ENCODE peak calls at places on chromosomes 16 and 17, in nine cellular contexts. One of them, this sample, is unnamed.

GRCh38 chr16:66959645-66960177 is 1.4 kb upstream of the CES3 start:
- DNase-seq in left ventricle myocardium inferior: peak
- DNase-seq in cardiac muscle cell: no peak
- DNase-seq in upper lobe of right lung: no peak
- DNase-seq in pancreas: no peak
- DNase-seq in A549: no peak
- DNase-seq in fibroblast of lung: no peak
- DNase-seq in endothelial cell of umbilical vein: no peak
- DNase-seq in uterus: no peak
- DNase-seq in this sample: no peak

GRCh38 chr17:27980035-27980434 is 62.4 kb upstream of the NLK start:
- DNase-seq in fibroblast of lung: no peak
- DNase-seq in cardiac muscle cell: no peak
- DNase-seq in left ventricle myocardium inferior: no peak
- DNase-seq in upper lobe of right lung: no peak
- DNase-seq in pancreas: no peak
- DNase-seq in A549: peak
- DNase-seq in endothelial cell of umbilical vein: peak
- DNase-seq in uterus: peak
- DNase-seq in this sample: no peak

GRCh38 chr17:42456223-42457106 is 2.2 kb upstream of the ATP6V0A1 start:
- DNase-seq in cardiac muscle cell: no peak
- DNase-seq in endothelial cell of umbilical vein: peak
- DNase-seq in fibroblast of lung: peak
- DNase-seq in uterus: no peak
- DNase-seq in A549: peak
- DNase-seq in pancreas: no peak
- DNase-seq in left ventricle myocardium inferior: no peak
- DNase-seq in upper lobe of right lung: no peak
- DNase-seq in this sample: no peak

GRCh38 chr16:12754824-12755543 is 48.7 kb downstream of the CPPED1 start:
- DNase-seq in upper lobe of right lung: no peak
- DNase-seq in uterus: no peak
- DNase-seq in A549: no peak
- DNase-seq in fibroblast of lung: no peak
- DNase-seq in cardiac muscle cell: no peak
- DNase-seq in pancreas: no peak
- DNase-seq in endothelial cell of umbilical vein: no peak
- DNase-seq in left ventricle myocardium inferior: no peak
- DNase-seq in this sample: no peak

GRCh38 chr16:72898216-72898825 is 149.6 kb downstream of the ZFHX3 start:
- DNase-seq in fibroblast of lung: no peak
- DNase-seq in endothelial cell of umbilical vein: peak
- DNase-seq in left ventricle myocardium inferior: no peak
- DNase-seq in pancreas: no peak
- DNase-seq in upper lobe of right lung: no peak
- DNase-seq in A549: no peak
- DNase-seq in uterus: no peak
- DNase-seq in cardiac muscle cell: no peak
- DNase-seq in this sample: no peak

GRCh38 chr16:78756189-78756661 is 656.8 kb downstream of the WWOX start:
- DNase-seq in uterus: no peak
- DNase-seq in A549: no peak
- DNase-seq in pancreas: no peak
- DNase-seq in upper lobe of right lung: no peak
- DNase-seq in endothelial cell of umbilical vein: no peak
- DNase-seq in left ventricle myocardium inferior: no peak
- DNase-seq in cardiac muscle cell: no peak
- DNase-seq in fibroblast of lung: no peak
- DNase-seq in this sample: no peak

GRCh38 chr17:10698116-10698818 is 873 bp downstream of the ADPRM start:
- DNase-seq in left ventricle myocardium inferior: no peak
- DNase-seq in cardiac muscle cell: no peak
- DNase-seq in fibroblast of lung: peak
- DNase-seq in endothelial cell of umbilical vein: no peak
- DNase-seq in upper lobe of right lung: no peak
- DNase-seq in uterus: no peak
- DNase-seq in pancreas: no peak
- DNase-seq in A549: no peak
- DNase-seq in this sample: no peak

GRCh38 chr16:86818701-86819522 is 240.6 kb downstream of the FOXL1 start:
- DNase-seq in cardiac muscle cell: no peak
- DNase-seq in pancreas: no peak
- DNase-seq in uterus: no peak
- DNase-seq in endothelial cell of umbilical vein: peak
- DNase-seq in fibroblast of lung: no peak
- DNase-seq in upper lobe of right lung: no peak
- DNase-seq in A549: no peak
- DNase-seq in left ventricle myocardium inferior: no peak
- DNase-seq in this sample: no peak

GRCh38 chr17:77147357-77147801 is 6.6 kb downstream of the SEC14L1 start:
- DNase-seq in fibroblast of lung: no peak
- DNase-seq in endothelial cell of umbilical vein: no peak
- DNase-seq in cardiac muscle cell: no peak
- DNase-seq in upper lobe of right lung: peak
- DNase-seq in A549: no peak
- DNase-seq in left ventricle myocardium inferior: no peak
- DNase-seq in uterus: no peak
- DNase-seq in pancreas: no peak
- DNase-seq in this sample: no peak

GRCh38 chr17:77145635-77146632 is 5.2 kb downstream of the SEC14L1 start:
- DNase-seq in fibroblast of lung: peak
- DNase-seq in left ventricle myocardium inferior: peak
- DNase-seq in endothelial cell of umbilical vein: peak
- DNase-seq in upper lobe of right lung: peak
- DNase-seq in uterus: no peak
- DNase-seq in pancreas: peak
- DNase-seq in A549: no peak
- DNase-seq in cardiac muscle cell: peak
- DNase-seq in this sample: peak

GRCh38 chr17:77145209-77145608 is 4.4 kb downstream of the SEC14L1 start:
- DNase-seq in pancreas: no peak
- DNase-seq in uterus: no peak
- DNase-seq in fibroblast of lung: no peak
- DNase-seq in cardiac muscle cell: no peak
- DNase-seq in upper lobe of right lung: no peak
- DNase-seq in endothelial cell of umbilical vein: no peak
- DNase-seq in left ventricle myocardium inferior: no peak
- DNase-seq in A549: no peak
- DNase-seq in this sample: no peak

GRCh38 chr17:77148109-77148958 is 7.6 kb downstream of the SEC14L1 start:
- DNase-seq in endothelial cell of umbilical vein: no peak
- DNase-seq in left ventricle myocardium inferior: no peak
- DNase-seq in A549: no peak
- DNase-seq in pancreas: no peak
- DNase-seq in cardiac muscle cell: peak
- DNase-seq in fibroblast of lung: no peak
- DNase-seq in upper lobe of right lung: peak
- DNase-seq in uterus: no peak
- DNase-seq in this sample: no peak

GRCh38 chr17:77146882-77147281 is 6.1 kb downstream of the SEC14L1 start:
- DNase-seq in pancreas: peak
- DNase-seq in upper lobe of right lung: peak
- DNase-seq in cardiac muscle cell: no peak
- DNase-seq in left ventricle myocardium inferior: no peak
- DNase-seq in fibroblast of lung: no peak
- DNase-seq in A549: no peak
- DNase-seq in endothelial cell of umbilical vein: no peak
- DNase-seq in uterus: no peak
- DNase-seq in this sample: peak
- TF ChIP-seq CTCF in pancreas: no peak
- TF ChIP-seq CTCF in upper lobe of right lung: peak
- TF ChIP-seq CTCF in cardiac muscle cell: no peak
- TF ChIP-seq CTCF in left ventricle myocardium inferior: peak
- TF ChIP-seq CTCF in fibroblast of lung: no peak
- TF ChIP-seq CTCF in A549: no peak
- TF ChIP-seq CTCF in endothelial cell of umbilical vein: no peak
- TF ChIP-seq CTCF in uterus: no peak
- TF ChIP-seq CTCF in this sample: peak

DNA sequence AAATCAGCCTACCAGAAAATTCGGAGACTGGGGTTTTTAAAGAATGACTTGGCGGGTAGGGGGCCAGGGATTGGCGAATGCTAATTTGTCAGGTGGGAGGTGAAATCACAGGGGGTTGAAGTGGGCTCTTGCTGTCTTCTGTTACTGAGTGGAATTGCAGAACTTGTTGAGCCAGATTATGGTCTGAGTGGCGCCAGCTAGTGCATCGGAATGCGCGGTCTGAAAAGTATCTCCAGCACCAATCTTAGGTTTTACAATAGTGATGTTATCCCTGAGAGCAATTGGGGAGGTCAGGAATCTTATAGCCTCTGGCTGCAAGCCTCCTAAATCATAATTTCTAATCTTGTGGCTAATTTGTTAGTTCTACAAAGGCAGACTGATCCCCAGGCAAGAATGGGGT is 762 bp upstream of the RBL2 start:
- DNase-seq in cardiac muscle cell: no peak
- DNase-seq in fibroblast of lung: no peak
- DNase-seq in pancreas: peak
- DNase-seq in upper lobe of right lung: peak
- DNase-seq in left ventricle myocardium inferior: no peak
- DNase-seq in A549: no peak
- DNase-seq in uterus: no peak
- DNase-seq in endothelial cell of umbilical vein: no peak
- DNase-seq in this sample: no peak
- H3K27ac ChIP-seq in cardiac muscle cell: no peak
- H3K27ac ChIP-seq in fibroblast of lung: no peak
- H3K27ac ChIP-seq in pancreas: peak
- H3K27ac ChIP-seq in upper lobe of right lung: peak
- H3K27ac ChIP-seq in left ventricle myocardium inferior: peak
- H3K27ac ChIP-seq in A549: peak
- H3K27ac ChIP-seq in uterus: peak
- H3K27ac ChIP-seq in endothelial cell of umbilical vein: no peak
- H3K27ac ChIP-seq in this sample: peak

DNA sequence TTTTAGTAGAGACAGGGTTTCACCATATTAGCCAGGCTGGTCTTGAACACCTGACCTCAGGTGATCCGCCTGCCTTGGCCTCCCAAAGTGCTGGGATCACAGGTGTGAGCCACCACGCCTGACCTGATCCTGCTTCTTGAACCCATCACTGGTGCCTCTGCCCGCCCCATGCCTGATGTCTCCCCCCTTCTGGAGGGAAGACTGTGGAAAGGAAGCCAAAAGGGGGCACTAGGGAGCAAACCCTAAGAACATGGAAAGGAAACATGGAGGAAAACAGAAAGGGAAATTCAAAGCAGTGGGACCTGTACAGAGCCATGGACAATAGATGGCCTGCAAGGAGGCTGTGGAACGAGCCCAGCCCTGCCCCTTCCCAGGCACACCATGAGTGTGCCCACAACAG is 31.1 kb upstream of the FASN start:
- DNase-seq in endothelial cell of umbilical vein: no peak
- DNase-seq in fibroblast of lung: no peak
- DNase-seq in left ventricle myocardium inferior: no peak
- DNase-seq in uterus: no peak
- DNase-seq in A549: no peak
- DNase-seq in pancreas: no peak
- DNase-seq in upper lobe of right lung: no peak
- DNase-seq in cardiac muscle cell: no peak
- DNase-seq in this sample: no peak
- TF ChIP-seq CTCF in endothelial cell of umbilical vein: no peak
- TF ChIP-seq CTCF in fibroblast of lung: peak
- TF ChIP-seq CTCF in left ventricle myocardium inferior: no peak
- TF ChIP-seq CTCF in uterus: no peak
- TF ChIP-seq CTCF in A549: no peak
- TF ChIP-seq CTCF in pancreas: no peak
- TF ChIP-seq CTCF in upper lobe of right lung: no peak
- TF ChIP-seq CTCF in cardiac muscle cell: peak
- TF ChIP-seq CTCF in this sample: no peak

GRCh38 chr17:30278032-30278431 is 13.7 kb downstream of the BLMH start:
- DNase-seq in uterus: no peak
- DNase-seq in A549: peak
- DNase-seq in pancreas: peak
- DNase-seq in fibroblast of lung: peak
- DNase-seq in cardiac muscle cell: peak
- DNase-seq in upper lobe of right lung: no peak
- DNase-seq in endothelial cell of umbilical vein: peak
- DNase-seq in left ventricle myocardium inferior: peak
- DNase-seq in this sample: peak

GRCh38 chr17:30275911-30276310 is 15.8 kb downstream of the BLMH start:
- DNase-seq in fibroblast of lung: no peak
- DNase-seq in A549: no peak
- DNase-seq in uterus: no peak
- DNase-seq in upper lobe of right lung: no peak
- DNase-seq in cardiac muscle cell: no peak
- DNase-seq in left ventricle myocardium inferior: no peak
- DNase-seq in endothelial cell of umbilical vein: no peak
- DNase-seq in pancreas: no peak
- DNase-seq in this sample: no peak

GRCh38 chr17:30271102-30271501 is 20.6 kb downstream of the BLMH start:
- DNase-seq in uterus: no peak
- DNase-seq in fibroblast of lung: peak
- DNase-seq in A549: peak
- DNase-seq in upper lobe of right lung: no peak
- DNase-seq in cardiac muscle cell: no peak
- DNase-seq in pancreas: no peak
- DNase-seq in left ventricle myocardium inferior: no peak
- DNase-seq in endothelial cell of umbilical vein: no peak
- DNase-seq in this sample: no peak

GRCh38 chr17:30273373-30273772 is 18.4 kb downstream of the BLMH start:
- DNase-seq in endothelial cell of umbilical vein: no peak
- DNase-seq in left ventricle myocardium inferior: no peak
- DNase-seq in upper lobe of right lung: no peak
- DNase-seq in pancreas: no peak
- DNase-seq in cardiac muscle cell: no peak
- DNase-seq in uterus: no peak
- DNase-seq in fibroblast of lung: peak
- DNase-seq in A549: no peak
- DNase-seq in this sample: no peak

GRCh38 chr17:30274887-30275286 is 16.9 kb downstream of the BLMH start:
- DNase-seq in A549: no peak
- DNase-seq in cardiac muscle cell: no peak
- DNase-seq in fibroblast of lung: no peak
- DNase-seq in endothelial cell of umbilical vein: no peak
- DNase-seq in left ventricle myocardium inferior: no peak
- DNase-seq in upper lobe of right lung: no peak
- DNase-seq in uterus: no peak
- DNase-seq in pancreas: no peak
- DNase-seq in this sample: no peak
- H3K27ac ChIP-seq in A549: no peak
- H3K27ac ChIP-seq in cardiac muscle cell: no peak
- H3K27ac ChIP-seq in fibroblast of lung: no peak
- H3K27ac ChIP-seq in endothelial cell of umbilical vein: no peak
- H3K27ac ChIP-seq in left ventricle myocardium inferior: no peak
- H3K27ac ChIP-seq in upper lobe of right lung: no peak
- H3K27ac ChIP-seq in uterus: no peak
- H3K27ac ChIP-seq in pancreas: no peak
- H3K27ac ChIP-seq in this sample: no peak

This sample was measured in stomach.